ENCODE peak calls at places on chromosome 2, in six cellular contexts. One of them, this sample, is unnamed.

GRCh38 chr2:218777276-218777990 is 4.5 kb upstream of the CYP27A1 start:
- DNase-seq in activated B cell treated with CpG ODN at 0.5 μM for 24 hours: no peak
- DNase-seq in body of pancreas: no peak
- DNase-seq in omental fat pad: no peak
- DNase-seq in fibroblast of pulmonary artery: no peak
- DNase-seq in heart right ventricle: no peak
- DNase-seq in this sample: no peak

GRCh38 chr2:84297155-84297554 is 161.9 kb downstream of the SUCLG1 start:
- DNase-seq in fibroblast of pulmonary artery: no peak
- DNase-seq in omental fat pad: no peak
- DNase-seq in body of pancreas: no peak
- DNase-seq in heart right ventricle: no peak
- DNase-seq in activated B cell treated with CpG ODN at 0.5 μM for 24 hours: no peak
- DNase-seq in this sample: no peak

GRCh38 chr2:83665894-83666293 is 793.2 kb downstream of the SUCLG1 start:
- DNase-seq in body of pancreas: no peak
- DNase-seq in fibroblast of pulmonary artery: peak
- DNase-seq in activated B cell treated with CpG ODN at 0.5 μM for 24 hours: no peak
- DNase-seq in heart right ventricle: no peak
- DNase-seq in omental fat pad: no peak
- DNase-seq in this sample: no peak

GRCh38 chr2:175605989-175606841 is 395.9 kb downstream of the LNPK start:
- DNase-seq in omental fat pad: no peak
- DNase-seq in fibroblast of pulmonary artery: no peak
- DNase-seq in activated B cell treated with CpG ODN at 0.5 μM for 24 hours: no peak
- DNase-seq in body of pancreas: no peak
- DNase-seq in heart right ventricle: no peak
- DNase-seq in this sample: no peak

GRCh38 chr2:71664161-71664560 is 210.8 kb downstream of the DYSF start:
- DNase-seq in fibroblast of pulmonary artery: no peak
- DNase-seq in activated B cell treated with CpG ODN at 0.5 μM for 24 hours: no peak
- DNase-seq in heart right ventricle: no peak
- DNase-seq in body of pancreas: no peak
- DNase-seq in omental fat pad: no peak
- DNase-seq in this sample: no peak

GRCh38 chr2:47072018-47072691 is 83.0 kb downstream of the STPG4 start:
- DNase-seq in omental fat pad: peak
- DNase-seq in fibroblast of pulmonary artery: peak
- DNase-seq in heart right ventricle: peak
- DNase-seq in activated B cell treated with CpG ODN at 0.5 μM for 24 hours: no peak
- DNase-seq in body of pancreas: peak
- DNase-seq in this sample: no peak

GRCh38 chr2:211329882-211330281 is 773.5 kb downstream of the CPS1 start:
- DNase-seq in omental fat pad: no peak
- DNase-seq in body of pancreas: no peak
- DNase-seq in fibroblast of pulmonary artery: no peak
- DNase-seq in heart right ventricle: no peak
- DNase-seq in activated B cell treated with CpG ODN at 0.5 μM for 24 hours: no peak
- DNase-seq in this sample: no peak

GRCh38 chr2:70212298-70212948 is 21.6 kb upstream of the C2orf42 start:
- DNase-seq in fibroblast of pulmonary artery: peak
- DNase-seq in omental fat pad: no peak
- DNase-seq in body of pancreas: no peak
- DNase-seq in heart right ventricle: no peak
- DNase-seq in activated B cell treated with CpG ODN at 0.5 μM for 24 hours: no peak
- DNase-seq in this sample: no peak

GRCh38 chr2:241354668-241355658 is 1.1 kb upstream of the FARP2 start:
- DNase-seq in heart right ventricle: peak
- DNase-seq in omental fat pad: peak
- DNase-seq in activated B cell treated with CpG ODN at 0.5 μM for 24 hours: peak
- DNase-seq in fibroblast of pulmonary artery: peak
- DNase-seq in body of pancreas: peak
- DNase-seq in this sample: peak

GRCh38 chr2:59032469-59032868 is 791.3 kb upstream of the FANCL start:
- DNase-seq in activated B cell treated with CpG ODN at 0.5 μM for 24 hours: no peak
- DNase-seq in fibroblast of pulmonary artery: no peak
- DNase-seq in omental fat pad: no peak
- DNase-seq in heart right ventricle: no peak
- DNase-seq in body of pancreas: no peak
- DNase-seq in this sample: no peak

GRCh38 chr2:134988994-134989605 is 58.1 kb downstream of the MAP3K19 start:
- DNase-seq in body of pancreas: no peak
- DNase-seq in activated B cell treated with CpG ODN at 0.5 μM for 24 hours: no peak
- DNase-seq in fibroblast of pulmonary artery: peak
- DNase-seq in heart right ventricle: no peak
- DNase-seq in omental fat pad: no peak
- DNase-seq in this sample: no peak
- TF ChIP-seq CTCF in body of pancreas: no peak
- TF ChIP-seq CTCF in activated B cell treated with CpG ODN at 0.5 μM for 24 hours: no peak
- TF ChIP-seq CTCF in fibroblast of pulmonary artery: peak
- TF ChIP-seq CTCF in heart right ventricle: peak
- TF ChIP-seq CTCF in omental fat pad: no peak
- TF ChIP-seq CTCF in this sample: peak

GRCh38 chr2:113157108-113157896 is 16.5 kb upstream of the PSD4 start:
- DNase-seq in omental fat pad: no peak
- DNase-seq in body of pancreas: peak
- DNase-seq in fibroblast of pulmonary artery: no peak
- DNase-seq in activated B cell treated with CpG ODN at 0.5 μM for 24 hours: peak
- DNase-seq in heart right ventricle: no peak
- DNase-seq in this sample: peak
- TF ChIP-seq CTCF in omental fat pad: no peak
- TF ChIP-seq CTCF in body of pancreas: no peak
- TF ChIP-seq CTCF in fibroblast of pulmonary artery: no peak
- TF ChIP-seq CTCF in activated B cell treated with CpG ODN at 0.5 μM for 24 hours: no peak
- TF ChIP-seq CTCF in heart right ventricle: no peak
- TF ChIP-seq CTCF in this sample: peak

DNA sequence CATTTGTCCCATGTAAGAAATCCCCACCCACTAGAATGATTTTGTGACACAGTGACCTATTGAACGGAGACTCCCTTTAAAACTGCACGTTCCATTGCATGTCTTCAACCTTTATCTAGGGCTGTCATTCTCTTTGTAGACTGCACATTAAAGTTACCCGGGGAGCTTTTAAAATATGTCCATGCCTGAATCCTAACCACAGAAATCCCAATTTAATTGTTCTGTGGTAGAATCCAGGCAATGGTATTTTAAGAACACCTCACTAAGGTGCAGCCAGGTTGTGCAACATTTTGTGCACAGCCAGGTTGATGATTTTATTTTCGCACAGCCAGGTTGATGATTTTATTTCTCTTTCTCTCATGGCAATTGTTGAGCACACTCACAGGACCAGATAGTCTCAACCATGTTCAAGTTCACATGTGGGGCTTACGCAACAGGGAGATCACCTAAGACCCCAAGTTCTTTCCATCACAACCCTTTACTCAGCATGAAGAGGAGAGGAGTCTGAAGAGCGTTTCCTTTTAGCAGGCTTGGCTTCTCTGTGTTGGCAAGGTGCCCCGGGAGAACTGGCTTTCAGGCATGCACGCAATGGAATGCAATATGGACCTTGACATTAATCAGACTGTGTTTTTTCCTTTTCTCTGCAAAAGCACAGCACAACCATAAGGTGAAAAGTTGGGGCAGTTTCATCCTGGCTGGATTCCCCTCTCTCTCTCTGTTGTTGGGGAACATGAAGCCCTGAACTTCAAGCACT is 467.3 kb upstream of the ETAA1 start:
- DNase-seq in activated B cell treated with CpG ODN at 0.5 μM for 24 hours: no peak
- DNase-seq in fibroblast of pulmonary artery: peak
- DNase-seq in body of pancreas: peak
- DNase-seq in heart right ventricle: peak
- DNase-seq in omental fat pad: no peak
- DNase-seq in this sample: no peak
- TF ChIP-seq CTCF in activated B cell treated with CpG ODN at 0.5 μM for 24 hours: no peak
- TF ChIP-seq CTCF in fibroblast of pulmonary artery: no peak
- TF ChIP-seq CTCF in body of pancreas: no peak
- TF ChIP-seq CTCF in heart right ventricle: no peak
- TF ChIP-seq CTCF in omental fat pad: no peak
- TF ChIP-seq CTCF in this sample: no peak

DNA sequence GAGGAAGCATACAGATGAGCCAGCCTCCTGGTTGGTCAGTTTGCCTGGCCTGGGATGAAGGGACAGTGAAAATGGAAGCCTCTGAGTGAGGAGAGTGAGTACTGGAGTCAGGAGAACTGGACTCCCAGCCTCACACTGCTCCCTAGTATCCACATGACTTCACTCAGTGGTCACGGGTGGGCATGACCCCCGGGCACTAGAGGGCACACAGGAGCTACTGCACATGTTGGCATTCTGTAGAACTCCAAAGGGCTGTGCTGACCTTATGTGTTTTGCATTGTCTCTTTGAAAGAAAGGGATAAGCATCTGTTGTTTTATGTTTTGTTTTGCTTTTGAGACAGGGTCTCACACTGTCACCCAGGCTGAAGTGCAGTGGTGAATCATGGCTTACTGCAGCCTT is 23.7 kb downstream of the NCAPH start:
- DNase-seq in omental fat pad: no peak
- DNase-seq in fibroblast of pulmonary artery: no peak
- DNase-seq in heart right ventricle: no peak
- DNase-seq in activated B cell treated with CpG ODN at 0.5 μM for 24 hours: no peak
- DNase-seq in body of pancreas: peak
- DNase-seq in this sample: no peak
- TF ChIP-seq CTCF in omental fat pad: no peak
- TF ChIP-seq CTCF in fibroblast of pulmonary artery: no peak
- TF ChIP-seq CTCF in heart right ventricle: no peak
- TF ChIP-seq CTCF in activated B cell treated with CpG ODN at 0.5 μM for 24 hours: no peak
- TF ChIP-seq CTCF in body of pancreas: no peak
- TF ChIP-seq CTCF in this sample: peak

DNA sequence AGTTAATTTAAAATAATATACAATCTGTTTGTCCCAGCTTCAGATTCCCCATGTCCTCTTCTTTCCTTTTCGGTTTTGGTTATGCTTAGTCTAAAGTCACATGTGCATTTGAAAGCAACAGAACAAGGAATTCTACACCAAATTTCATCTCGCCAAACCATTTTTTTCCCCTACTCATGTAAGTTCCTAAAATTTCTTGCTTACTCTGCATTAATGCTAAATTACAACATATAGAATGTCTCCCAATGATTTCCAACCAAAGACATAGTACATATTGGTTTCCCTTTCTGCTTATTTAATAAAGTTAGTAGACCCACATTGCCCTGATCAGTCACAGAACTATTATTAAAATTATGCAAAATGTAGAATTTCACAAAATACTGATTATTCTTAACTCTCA is 212.3 kb downstream of the ARHGAP15 start:
- DNase-seq in fibroblast of pulmonary artery: no peak
- DNase-seq in omental fat pad: no peak
- DNase-seq in heart right ventricle: no peak
- DNase-seq in body of pancreas: no peak
- DNase-seq in activated B cell treated with CpG ODN at 0.5 μM for 24 hours: no peak
- DNase-seq in this sample: no peak
- TF ChIP-seq CTCF in fibroblast of pulmonary artery: no peak
- TF ChIP-seq CTCF in omental fat pad: no peak
- TF ChIP-seq CTCF in heart right ventricle: no peak
- TF ChIP-seq CTCF in body of pancreas: no peak
- TF ChIP-seq CTCF in activated B cell treated with CpG ODN at 0.5 μM for 24 hours: no peak
- TF ChIP-seq CTCF in this sample: no peak

DNA sequence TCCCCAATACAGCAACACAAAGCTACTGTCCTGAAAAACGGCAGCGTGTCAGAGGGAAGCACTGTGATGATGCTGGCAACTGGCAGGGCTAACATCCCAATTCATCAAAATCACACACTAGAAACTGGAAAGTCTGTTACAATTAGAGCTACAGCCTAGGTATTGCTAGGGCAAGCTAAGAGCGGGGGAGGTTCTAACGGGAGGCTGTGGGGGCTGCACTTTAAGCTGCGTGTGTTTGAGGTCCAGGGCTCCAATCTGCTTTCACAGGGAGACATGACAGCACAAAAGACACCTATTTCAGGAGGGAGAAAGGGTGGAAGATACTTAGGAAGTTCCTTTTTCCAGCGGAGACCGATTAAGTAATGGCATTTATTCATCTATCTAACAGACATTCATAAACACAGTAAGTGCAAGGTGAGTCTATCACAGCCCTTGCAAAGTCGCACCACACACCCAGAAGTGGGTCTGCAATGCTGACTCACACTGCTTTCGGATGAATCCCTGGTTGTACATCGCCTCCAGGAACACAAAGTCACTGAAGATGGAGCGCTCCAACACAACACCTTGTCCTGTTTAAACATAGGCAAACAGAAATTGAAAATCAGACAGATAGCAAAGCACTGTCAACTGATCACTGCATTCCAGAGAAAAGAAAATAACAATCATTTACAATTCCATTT is 6.9 kb downstream of the NDUFA10 start:
- DNase-seq in body of pancreas: no peak
- DNase-seq in heart right ventricle: no peak
- DNase-seq in omental fat pad: no peak
- DNase-seq in fibroblast of pulmonary artery: no peak
- DNase-seq in activated B cell treated with CpG ODN at 0.5 μM for 24 hours: no peak
- DNase-seq in this sample: no peak
- TF ChIP-seq CTCF in body of pancreas: no peak
- TF ChIP-seq CTCF in heart right ventricle: no peak
- TF ChIP-seq CTCF in omental fat pad: no peak
- TF ChIP-seq CTCF in fibroblast of pulmonary artery: no peak
- TF ChIP-seq CTCF in activated B cell treated with CpG ODN at 0.5 μM for 24 hours: no peak
- TF ChIP-seq CTCF in this sample: no peak

DNA sequence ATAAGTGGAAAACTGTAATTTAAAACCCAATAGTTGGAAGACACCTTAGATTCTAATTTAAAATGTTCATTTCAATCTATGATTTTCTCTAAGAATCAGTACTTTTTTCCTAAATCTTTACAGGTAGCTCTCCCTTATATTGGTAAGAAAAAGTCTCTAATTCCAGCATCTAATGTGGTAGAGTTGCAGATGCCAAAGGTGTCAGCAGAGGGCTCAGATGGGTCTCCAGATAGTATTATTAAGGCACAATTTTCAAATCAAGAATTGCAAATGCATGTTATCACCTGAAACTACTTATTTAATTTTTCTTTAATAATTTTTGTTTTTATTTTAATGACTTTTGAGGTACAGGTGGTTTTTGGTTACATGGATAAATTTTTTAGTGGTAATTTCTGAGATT is 25.5 kb upstream of the ITGA4 start:
- DNase-seq in body of pancreas: no peak
- DNase-seq in activated B cell treated with CpG ODN at 0.5 μM for 24 hours: no peak
- DNase-seq in omental fat pad: no peak
- DNase-seq in fibroblast of pulmonary artery: no peak
- DNase-seq in heart right ventricle: no peak
- DNase-seq in this sample: no peak
- TF ChIP-seq CTCF in body of pancreas: no peak
- TF ChIP-seq CTCF in activated B cell treated with CpG ODN at 0.5 μM for 24 hours: no peak
- TF ChIP-seq CTCF in omental fat pad: no peak
- TF ChIP-seq CTCF in fibroblast of pulmonary artery: no peak
- TF ChIP-seq CTCF in heart right ventricle: no peak
- TF ChIP-seq CTCF in this sample: no peak

This sample was measured in progenitor cell of endocrine pancreas.